ENCODE peak calls at places on chromosome 3, in nine cellular contexts. B is OCI-LY7, P is GM23338, L is hepatocyte, C is GM23248, I is neural progenitor cell, M is HCT116, X is MM.1S, R is SK-N-SH. D is an unnamed sample. For H3K4me1, the result is how much of the 10 kb centered on the place peaks cover.

GRCh38 chr3:79233431-79234060 is 534.3 kb downstream of the ROBO1 start:
- DNase-seq in B (no peak), P (peak), L (no peak), C (no peak), I (no peak), M (no peak), X (no peak), R (no peak), D (no peak)

GRCh38 chr3:30352919-30353318 is 253.5 kb upstream of the TGFBR2 start:
- DNase-seq in B (no peak), P (no peak), L (no peak), C (no peak), I (no peak), M (no peak), X (no peak), R (no peak), D (no peak)

GRCh38 chr3:32157600-32158264 is 51.3 kb downstream of the GPD1L start:
- DNase-seq in B (no peak), P (no peak), L (no peak), C (no peak), I (no peak), M (no peak), X (no peak), R (no peak), D (no peak)

GRCh38 chr3:190017575-190018288 is 103.0 kb downstream of the P3H2 start:
- DNase-seq in B (no peak), P (peak), L (peak), C (peak), I (peak), M (peak), X (no peak), R (peak), D (peak)

GRCh38 chr3:51390600-51391074 is 448 bp upstream of the RBM15B start:
- DNase-seq in B (no peak), P (peak), L (no peak), C (no peak), I (no peak), M (no peak), X (no peak), R (no peak), D (no peak)

GRCh38 chr3:136194409-136195257 is 1.5 kb downstream of the MSL2 start:
- DNase-seq in B (peak), P (peak), L (peak), C (peak), I (peak), M (no peak), X (peak), R (peak), D (no peak)

GRCh38 chr3:103991461-103992115 is 1375.1 kb upstream of the ALCAM start:
- DNase-seq in B (peak), P (peak), L (no peak), C (peak), I (peak), M (peak), X (no peak), R (no peak), D (peak)

GRCh38 chr3:17580901-17581300 is 161.5 kb downstream of the TBC1D5 start:
- DNase-seq in B (no peak), P (no peak), L (no peak), C (no peak), I (no peak), M (no peak), X (no peak), R (no peak), D (no peak)

GRCh38 chr3:165128544-165128943 is 50.2 kb upstream of the SI start:
- DNase-seq in B (no peak), P (no peak), L (no peak), C (no peak), I (no peak), M (no peak), X (no peak), R (no peak), D (no peak)

GRCh38 chr3:165133188-165133899 is 55.0 kb upstream of the SI start:
- DNase-seq in B (no peak), P (no peak), L (peak), C (no peak), I (no peak), M (no peak), X (no peak), R (no peak), D (no peak)

GRCh38 chr3:165125836-165126235 is 47.5 kb upstream of the SI start:
- DNase-seq in B (no peak), P (no peak), L (no peak), C (no peak), I (no peak), M (no peak), X (no peak), R (no peak), D (no peak)

GRCh38 chr3:165130709-165131108 is 52.4 kb upstream of the SI start:
- DNase-seq in B (no peak), P (no peak), L (no peak), C (no peak), I (no peak), M (no peak), X (no peak), R (no peak), D (no peak)
- TF ChIP-seq EZH2phosphoT487 in B (no peak), P (no peak), L (no peak), C (no peak), I (no peak), M (no peak), X (no peak), R (no peak), D (no peak)

GRCh38 chr3:56785499-56785898 is 16.2 kb downstream of the ARHGEF3 start:
- DNase-seq in B (no peak), P (no peak), L (no peak), C (no peak), I (no peak), M (no peak), X (no peak), R (no peak), D (no peak)
- H3K4me1 ChIP-seq in B (half or more), P (under half), L (under half), C (under half), I (under half), M (under half), X (under half), R (under half), D (under half)

GRCh38 chr3:119276657-119277056 is 17.5 kb upstream of the ARHGAP31 start:
- DNase-seq in B (no peak), P (no peak), L (no peak), C (no peak), I (no peak), M (no peak), X (no peak), R (no peak), D (peak)

GRCh38 chr3:119279844-119280243 is 14.3 kb upstream of the ARHGAP31 start:
- DNase-seq in B (no peak), P (no peak), L (no peak), C (no peak), I (no peak), M (no peak), X (no peak), R (no peak), D (no peak)

GRCh38 chr3:119279101-119279554 is 15.1 kb upstream of the ARHGAP31 start:
- DNase-seq in B (no peak), P (no peak), L (no peak), C (no peak), I (peak), M (no peak), X (no peak), R (no peak), D (no peak)
- TF ChIP-seq EZH2phosphoT487 in B (no peak), P (no peak), L (no peak), C (no peak), I (no peak), M (no peak), X (no peak), R (no peak), D (no peak)

GRCh38 chr3:39138804-39139415 is 14.5 kb downstream of the CSRNP1 start:
- DNase-seq in B (no peak), P (no peak), L (peak), C (peak), I (no peak), M (no peak), X (no peak), R (no peak), D (no peak)
- H3K4me1 ChIP-seq in B (under half), P (under half), L (under half), C (under half), I (under half), M (under half), X (under half), R (under half), D (under half)

DNA sequence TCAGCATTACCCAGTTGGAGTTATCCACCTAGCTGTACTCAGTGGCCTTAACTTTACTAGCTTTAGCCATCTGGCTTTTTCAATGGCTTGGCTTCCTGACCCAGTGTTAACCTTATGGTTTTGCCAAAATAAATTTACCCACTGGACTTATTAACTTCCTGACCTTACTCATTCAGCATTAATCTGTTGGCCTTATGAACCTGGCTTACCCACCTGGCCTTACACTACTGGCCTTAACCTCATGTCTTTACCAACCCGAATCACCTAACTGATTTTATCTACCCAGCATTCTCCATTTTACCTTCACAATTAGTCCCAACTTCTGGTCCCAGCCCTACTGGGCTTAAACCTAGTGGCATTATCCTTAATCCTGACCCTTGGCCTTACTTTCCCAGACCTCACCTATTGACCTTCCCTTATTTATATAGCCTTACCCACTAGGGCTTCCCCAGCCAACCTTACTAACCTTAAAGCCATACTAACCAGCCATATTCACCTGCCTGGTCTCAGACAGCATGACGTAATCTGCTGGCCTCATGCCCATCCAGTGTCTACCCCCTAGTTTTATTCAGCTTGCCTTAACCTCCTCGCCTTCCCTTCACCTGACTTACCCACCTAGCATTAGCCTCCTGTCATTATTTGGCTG is 100.0 kb downstream of the IL12A start:
- DNase-seq in B (no peak), P (no peak), L (no peak), C (no peak), I (no peak), M (no peak), X (no peak), R (no peak), D (no peak)
- TF ChIP-seq EZH2phosphoT487 in B (no peak), P (no peak), L (no peak), C (no peak), I (no peak), M (no peak), X (no peak), R (no peak), D (no peak)

GRCh38 chr3:154178172-154178571 is 57.0 kb downstream of the ARHGEF26 start:
- DNase-seq in B (no peak), P (no peak), L (no peak), C (no peak), I (no peak), M (no peak), X (no peak), R (no peak), D (no peak)
- H3K4me1 ChIP-seq in B (under half), P (under half), L (under half), C (under half), I (under half), M (under half), X (under half), R (under half), D (under half)

GRCh38 chr3:12455740-12456139 is 28.5 kb upstream of the TSEN2 start:
- DNase-seq in B (no peak), P (no peak), L (no peak), C (no peak), I (no peak), M (no peak), X (no peak), R (no peak), D (no peak)
- TF ChIP-seq EZH2phosphoT487 in B (no peak), P (no peak), L (no peak), C (no peak), I (no peak), M (no peak), X (no peak), R (no peak), D (no peak)

GRCh38 chr3:58383904-58384303 is 49.7 kb downstream of the PDHB start:
- DNase-seq in B (no peak), P (no peak), L (peak), C (peak), I (no peak), M (peak), X (no peak), R (no peak), D (peak)
- H3K4me1 ChIP-seq in B (under half), P (under half), L (under half), C (under half), I (under half), M (under half), X (under half), R (under half), D (under half)